ENCODE peak calls at places on chromosomes 4 and X, in four cellular contexts. One of them, this sample, is unnamed.
A peak's percentile ranks its signal among the peaks of the same experiment; 100 is the strongest.

GRCh38 chr4:186017801-186018200 is 51.2 kb upstream of the TLR3 start:
- DNase-seq in fibroblast of lung: no peak
- DNase-seq in A549: no peak
- DNase-seq in astrocyte: no peak
- DNase-seq in this sample: no peak

GRCh38 chr4:105060628-105061027 is 86.0 kb upstream of the TET2 start:
- DNase-seq in astrocyte: peak; percentile 76
- DNase-seq in fibroblast of lung: peak; percentile 82
- DNase-seq in A549: no peak
- DNase-seq in this sample: no peak

GRCh38 chr4:83180469-83180968 is 66.0 kb upstream of the PLAC8 start:
- DNase-seq in A549: no peak
- DNase-seq in fibroblast of lung: no peak
- DNase-seq in astrocyte: no peak
- DNase-seq in this sample: no peak

GRCh38 chr4:68864438-68865177 is 48.8 kb downstream of the UGT2B10 start:
- DNase-seq in fibroblast of lung: no peak
- DNase-seq in astrocyte: no peak
- DNase-seq in A549: no peak
- DNase-seq in this sample: no peak

GRCh38 chr4:93203708-93204107 is 624.8 kb upstream of the ATOH1 start:
- DNase-seq in astrocyte: no peak
- DNase-seq in A549: no peak
- DNase-seq in fibroblast of lung: peak; percentile 1
- DNase-seq in this sample: peak; percentile 24

GRCh38 chr4:1584498-1584897 is 99.6 kb downstream of the FAM53A start:
- DNase-seq in fibroblast of lung: no peak
- DNase-seq in A549: no peak
- DNase-seq in astrocyte: no peak
- DNase-seq in this sample: no peak

GRCh38 chr4:26372525-26373172 is 51.8 kb downstream of the RBPJ start:
- DNase-seq in A549: no peak
- DNase-seq in fibroblast of lung: peak; percentile 86
- DNase-seq in astrocyte: peak; percentile 84
- DNase-seq in this sample: peak; percentile 61

GRCh38 chr4:89898304-89898716 is 3.7 kb downstream of the MMRN1 start:
- DNase-seq in astrocyte: no peak
- DNase-seq in A549: no peak
- DNase-seq in fibroblast of lung: no peak
- DNase-seq in this sample: no peak

GRCh38 chr4:81454953-81455352 is 16.8 kb downstream of the RASGEF1B start:
- DNase-seq in astrocyte: no peak
- DNase-seq in fibroblast of lung: no peak
- DNase-seq in A549: no peak
- DNase-seq in this sample: no peak

GRCh38 chr4:64882311-64883086 is 473.2 kb upstream of the TECRL start:
- DNase-seq in fibroblast of lung: no peak
- DNase-seq in astrocyte: no peak
- DNase-seq in A549: no peak
- DNase-seq in this sample: no peak

GRCh38 chr4:120865985-120866384 is 56.5 kb downstream of the PRDM5 start:
- DNase-seq in A549: no peak
- DNase-seq in fibroblast of lung: peak; percentile 53
- DNase-seq in astrocyte: peak; percentile 43
- DNase-seq in this sample: peak; percentile 20

GRCh38 chrX:47707031-47707780 is 48.2 kb upstream of the UXT start:
- DNase-seq in fibroblast of lung: no peak
- DNase-seq in A549: no peak
- DNase-seq in astrocyte: no peak
- DNase-seq in this sample: peak; percentile 11

GRCh38 chr4:147749811-147750321 is 18.0 kb downstream of the ARHGAP10 start:
- DNase-seq in astrocyte: peak; percentile 46
- DNase-seq in A549: no peak
- DNase-seq in fibroblast of lung: peak; percentile 59
- DNase-seq in this sample: no peak

GRCh38 chr4:147799986-147800555 is 68.2 kb downstream of the ARHGAP10 start:
- DNase-seq in astrocyte: peak; percentile 36
- DNase-seq in fibroblast of lung: peak; percentile 34
- DNase-seq in A549: no peak
- DNase-seq in this sample: no peak

GRCh38 chr4:92235741-92236140 is 68.0 kb upstream of the GRID2 start:
- DNase-seq in astrocyte: peak; percentile 13
- DNase-seq in fibroblast of lung: peak; percentile 23
- DNase-seq in A549: no peak
- DNase-seq in this sample: no peak

GRCh38 chr4:76689079-76689817 is 208.7 kb downstream of the SOWAHB start:
- DNase-seq in astrocyte: no peak
- DNase-seq in fibroblast of lung: peak; percentile 48
- DNase-seq in A549: peak; percentile 47
- DNase-seq in this sample: peak; percentile 78

GRCh38 chrX:635428-636192 is 5.0 kb downstream of the SHOX start:
- DNase-seq in astrocyte: no peak
- DNase-seq in A549: no peak
- DNase-seq in fibroblast of lung: no peak
- DNase-seq in this sample: no peak

GRCh38 chr4:158042591-158043030 is 130.2 kb downstream of the GASK1B start:
- DNase-seq in A549: no peak
- DNase-seq in fibroblast of lung: peak; percentile 81
- DNase-seq in astrocyte: peak; percentile 81
- DNase-seq in this sample: peak; percentile 68

GRCh38 chrX:31572396-31572795 is 500.6 kb upstream of the FTHL17 start:
- DNase-seq in fibroblast of lung: peak; percentile 53
- DNase-seq in A549: no peak
- DNase-seq in astrocyte: peak; percentile 43
- DNase-seq in this sample: no peak

GRCh38 chr4:98341309-98341708 is 80.1 kb downstream of the RAP1GDS1 start:
- DNase-seq in A549: no peak
- DNase-seq in fibroblast of lung: peak; percentile 81
- DNase-seq in astrocyte: peak; percentile 72
- DNase-seq in this sample: peak; percentile 59

GRCh38 chrX:23902419-23902818 is 5.3 kb downstream of the APOO start:
- DNase-seq in A549: no peak
- DNase-seq in astrocyte: peak; percentile 30
- DNase-seq in fibroblast of lung: peak; percentile 54
- DNase-seq in this sample: peak; percentile 72

GRCh38 chr4:100895572-100896197 is 377.9 kb upstream of the EMCN start:
- DNase-seq in astrocyte: no peak
- DNase-seq in A549: no peak
- DNase-seq in fibroblast of lung: no peak
- DNase-seq in this sample: peak; percentile 39

GRCh38 chr4:26729547-26729946 is 131.1 kb upstream of the STIM2 start:
- DNase-seq in A549: no peak
- DNase-seq in astrocyte: no peak
- DNase-seq in fibroblast of lung: no peak
- DNase-seq in this sample: no peak

GRCh38 chrX:130216312-130216711 is 44.5 kb downstream of the RAB33A start:
- DNase-seq in fibroblast of lung: peak; percentile 15
- DNase-seq in A549: no peak
- DNase-seq in astrocyte: peak; percentile 2
- DNase-seq in this sample: peak; percentile 45

GRCh38 chr4:8847764-8848163 is 23.9 kb downstream of the HMX1 start:
- DNase-seq in astrocyte: no peak
- DNase-seq in fibroblast of lung: no peak
- DNase-seq in A549: no peak
- DNase-seq in this sample: no peak

GRCh38 chr4:90833698-90834097 is 706.5 kb downstream of the CCSER1 start:
- DNase-seq in A549: no peak
- DNase-seq in astrocyte: no peak
- DNase-seq in fibroblast of lung: no peak
- DNase-seq in this sample: no peak

GRCh38 chr4:158056689-158057245 is 116.1 kb downstream of the GASK1B start:
- DNase-seq in A549: no peak
- DNase-seq in astrocyte: no peak
- DNase-seq in fibroblast of lung: no peak
- DNase-seq in this sample: no peak

GRCh38 chrX:44042731-44043130 is 69.5 kb upstream of the NDP start:
- DNase-seq in astrocyte: peak; percentile 66
- DNase-seq in A549: no peak
- DNase-seq in fibroblast of lung: peak; percentile 65
- DNase-seq in this sample: peak; percentile 10

GRCh38 chr4:158811704-158812103 is 42.9 kb downstream of the FNIP2 start:
- DNase-seq in A549: no peak
- DNase-seq in fibroblast of lung: no peak
- DNase-seq in astrocyte: no peak
- DNase-seq in this sample: no peak

GRCh38 chrX:45527834-45528233 is 327.2 kb upstream of the DIPK2B start:
- DNase-seq in A549: no peak
- DNase-seq in fibroblast of lung: peak; percentile 20
- DNase-seq in astrocyte: peak; percentile 22
- DNase-seq in this sample: peak; percentile 59

GRCh38 chr4:99945718-99946345 is 586 bp downstream of the DNAJB14 start:
- DNase-seq in astrocyte: peak; percentile 25
- DNase-seq in fibroblast of lung: peak; percentile 41
- DNase-seq in A549: no peak
- DNase-seq in this sample: peak; percentile 67

GRCh38 chrX:44480591-44480990 is 62.1 kb downstream of the FUNDC1 start:
- DNase-seq in A549: no peak
- DNase-seq in astrocyte: no peak
- DNase-seq in fibroblast of lung: no peak
- DNase-seq in this sample: no peak

GRCh38 chrX:31397119-31397518 is 325.3 kb upstream of the FTHL17 start:
- DNase-seq in fibroblast of lung: peak; percentile 74
- DNase-seq in astrocyte: peak; percentile 65
- DNase-seq in A549: no peak
- DNase-seq in this sample: peak; percentile 65

GRCh38 chr4:161546902-161547301 is 616.9 kb downstream of the FSTL5 start:
- DNase-seq in astrocyte: peak; percentile 16
- DNase-seq in A549: no peak
- DNase-seq in fibroblast of lung: peak; percentile 36
- DNase-seq in this sample: no peak

GRCh38 chr4:87511500-87511899 is 17.7 kb downstream of the SPARCL1 start:
- DNase-seq in A549: no peak
- DNase-seq in fibroblast of lung: no peak
- DNase-seq in astrocyte: no peak
- DNase-seq in this sample: no peak

GRCh38 chr4:150119492-150119891 is 41.2 kb downstream of the DCLK2 start:
- DNase-seq in astrocyte: peak; percentile 50
- DNase-seq in A549: peak; percentile 20
- DNase-seq in fibroblast of lung: peak; percentile 64
- DNase-seq in this sample: peak; percentile 71
- H3K9me3 ChIP-seq in astrocyte: peaks cover 3% of the 10 kb centered on the region
- H3K9me3 ChIP-seq in A549: peaks cover 14% of the 10 kb centered on the region
- H3K9me3 ChIP-seq in fibroblast of lung: no peaks in the 10 kb centered on the region
- H3K9me3 ChIP-seq in this sample: no peaks in the 10 kb centered on the region

GRCh38 chr4:48467891-48468290 is 15.3 kb upstream of the SLC10A4 start:
- DNase-seq in A549: no peak
- DNase-seq in astrocyte: no peak
- DNase-seq in fibroblast of lung: no peak
- DNase-seq in this sample: no peak
- H3K4me2 ChIP-seq in A549: no peak overlapping the region
- H3K4me2 ChIP-seq in astrocyte: no peak overlapping the region
- H3K4me2 ChIP-seq in fibroblast of lung: no peak overlapping the region
- H3K4me2 ChIP-seq in this sample: no peak overlapping the region

GRCh38 chr4:153371835-153372234 is 27.3 kb downstream of the MND1 start:
- DNase-seq in fibroblast of lung: no peak
- DNase-seq in A549: no peak
- DNase-seq in astrocyte: no peak
- DNase-seq in this sample: no peak
- H3K9me3 ChIP-seq in fibroblast of lung: no peaks in the 10 kb centered on the region
- H3K9me3 ChIP-seq in A549: no peaks in the 10 kb centered on the region
- H3K9me3 ChIP-seq in astrocyte: no peaks in the 10 kb centered on the region
- H3K9me3 ChIP-seq in this sample: peaks cover 6% of the 10 kb centered on the region

DNA sequence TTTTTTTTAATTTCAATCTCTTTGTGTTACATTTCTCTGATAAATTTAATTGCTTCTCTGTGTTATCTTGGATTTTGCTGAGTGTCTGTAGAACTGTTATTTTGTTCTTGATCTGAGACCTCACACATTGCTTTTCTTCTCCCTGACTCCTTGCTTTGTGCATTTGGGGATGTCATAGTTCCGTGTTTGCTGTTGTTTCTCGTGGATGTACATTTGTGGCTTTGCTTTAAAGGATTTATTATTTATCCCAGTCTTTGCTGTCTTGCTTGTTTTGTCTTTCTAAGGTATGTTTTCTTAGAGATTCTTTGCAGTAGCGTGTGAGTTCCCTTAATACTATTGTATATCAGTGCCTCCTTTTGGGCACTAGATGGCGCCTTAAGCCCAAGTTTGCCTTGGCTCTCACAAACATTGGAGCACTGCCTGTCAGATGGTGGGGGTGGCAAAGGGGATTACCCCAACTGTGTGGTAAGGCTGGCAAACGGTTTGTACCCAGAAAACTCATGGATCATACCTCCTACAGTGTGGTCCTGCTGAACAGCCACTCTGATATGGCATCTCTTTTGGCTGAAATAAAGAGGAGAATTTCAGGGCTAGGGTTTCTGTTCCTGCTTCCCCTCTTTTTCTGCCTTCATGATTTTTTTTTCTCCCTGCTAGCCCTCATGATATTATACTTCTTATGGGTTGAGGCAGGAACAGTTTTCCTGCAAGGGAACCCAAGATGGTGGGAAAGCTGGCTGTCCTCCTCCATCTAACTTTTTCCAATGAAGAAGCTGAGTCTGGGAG is 96.3 kb downstream of the PGRMC2 start:
- DNase-seq in fibroblast of lung: peak; percentile 60
- DNase-seq in A549: peak; percentile 25
- DNase-seq in astrocyte: peak; percentile 39
- DNase-seq in this sample: peak; percentile 77
- H3K4me2 ChIP-seq in fibroblast of lung: no peak overlapping the region
- H3K4me2 ChIP-seq in A549: peak overlapping the region; percentile 50
- H3K4me2 ChIP-seq in astrocyte: no peak overlapping the region
- H3K4me2 ChIP-seq in this sample: no peak overlapping the region

GRCh38 chr4:19945501-19945900 is 306.2 kb upstream of the SLIT2 start:
- DNase-seq in fibroblast of lung: no peak
- DNase-seq in astrocyte: no peak
- DNase-seq in A549: no peak
- DNase-seq in this sample: no peak
- H3K9me3 ChIP-seq in fibroblast of lung: no peaks in the 10 kb centered on the region
- H3K9me3 ChIP-seq in astrocyte: no peaks in the 10 kb centered on the region
- H3K9me3 ChIP-seq in A549: no peaks in the 10 kb centered on the region
- H3K9me3 ChIP-seq in this sample: no peaks in the 10 kb centered on the region

GRCh38 chrX:14702145-14702544 is 170.7 kb downstream of the FANCB start:
- DNase-seq in astrocyte: no peak
- DNase-seq in fibroblast of lung: no peak
- DNase-seq in A549: no peak
- DNase-seq in this sample: no peak

GRCh38 chrX:14697453-14697852 is 168.1 kb downstream of the GLRA2 start:
- DNase-seq in fibroblast of lung: no peak
- DNase-seq in A549: peak; percentile 18
- DNase-seq in astrocyte: no peak
- DNase-seq in this sample: peak; percentile 26

GRCh38 chrX:14698770-14699169 is 169.4 kb downstream of the GLRA2 start:
- DNase-seq in fibroblast of lung: no peak
- DNase-seq in A549: no peak
- DNase-seq in astrocyte: no peak
- DNase-seq in this sample: no peak

GRCh38 chrX:14700982-14701381 is 171.6 kb downstream of the GLRA2 start:
- DNase-seq in astrocyte: no peak
- DNase-seq in A549: no peak
- DNase-seq in fibroblast of lung: no peak
- DNase-seq in this sample: no peak
- H3K4me2 ChIP-seq in astrocyte: no peak overlapping the region
- H3K4me2 ChIP-seq in A549: no peak overlapping the region
- H3K4me2 ChIP-seq in fibroblast of lung: no peak overlapping the region
- H3K4me2 ChIP-seq in this sample: no peak overlapping the region

GRCh38 chr4:106691749-106692148 is 323.2 kb upstream of the GIMD1 start:
- DNase-seq in fibroblast of lung: no peak
- DNase-seq in A549: no peak
- DNase-seq in astrocyte: no peak
- DNase-seq in this sample: peak; percentile 13
- H3K9me3 ChIP-seq in fibroblast of lung: no peaks in the 10 kb centered on the region
- H3K9me3 ChIP-seq in A549: no peaks in the 10 kb centered on the region
- H3K9me3 ChIP-seq in astrocyte: no peaks in the 10 kb centered on the region
- H3K9me3 ChIP-seq in this sample: no peaks in the 10 kb centered on the region

This sample was measured in GM23248.